ENCODE peak calls at places on chromosomes 3 and 15, in nine cellular contexts. T, K, F, H, P, M, D, Z and Y are unnamed samples. For H3K4me1, the result is how much of the 10 kb centered on the place peaks cover.

GRCh38 chr15:74788042-74788715 is 6.3 kb downstream of the CSK start:
- DNase-seq in T (no peak), K (no peak), F (no peak), H (no peak), P (no peak), M (no peak), D (no peak), Z (no peak), Y (no peak)

GRCh38 chr15:48963524-48964113 is at the start of gene SHC4:
- DNase-seq in T (peak), K (peak), F (peak), H (peak), P (peak), M (peak), D (peak), Z (peak), Y (peak)

GRCh38 chr3:52820741-52821140 is 9.7 kb downstream of the ITIH4 start:
- DNase-seq in T (peak), K (no peak), F (peak), H (peak), P (peak), M (no peak), D (peak), Z (no peak), Y (no peak)

GRCh38 chr3:77530870-77531269 is 491.0 kb downstream of the ROBO2 start:
- DNase-seq in T (no peak), K (no peak), F (peak), H (no peak), P (no peak), M (no peak), D (no peak), Z (no peak), Y (no peak)

GRCh38 chr3:48157215-48157840 is 30.9 kb downstream of the CDC25A start:
- DNase-seq in T (peak), K (no peak), F (peak), H (no peak), P (peak), M (no peak), D (no peak), Z (no peak), Y (no peak)

GRCh38 chr15:41876689-41877088 is 17.2 kb downstream of the SPTBN5 start:
- DNase-seq in T (no peak), K (no peak), F (no peak), H (no peak), P (no peak), M (no peak), D (no peak), Z (no peak), Y (no peak)

GRCh38 chr3:136862953-136863352 is 945 bp downstream of the NCK1 start:
- DNase-seq in T (no peak), K (no peak), F (no peak), H (no peak), P (no peak), M (no peak), D (peak), Z (no peak), Y (no peak)

GRCh38 chr3:15654891-15655290 is 53.3 kb downstream of the BTD start:
- DNase-seq in T (no peak), K (no peak), F (no peak), H (no peak), P (no peak), M (no peak), D (no peak), Z (no peak), Y (no peak)

GRCh38 chr15:71110800-71111565 is 4.3 kb upstream of the THSD4 start:
- DNase-seq in T (no peak), K (no peak), F (no peak), H (peak), P (no peak), M (no peak), D (no peak), Z (no peak), Y (no peak)

GRCh38 chr15:84826369-84826823 is 9.2 kb downstream of the ALPK3 start:
- DNase-seq in T (peak), K (no peak), F (no peak), H (peak), P (peak), M (peak), D (peak), Z (no peak), Y (no peak)

GRCh38 chr15:47293763-47294162 is 423.5 kb upstream of the SEMA6D start:
- DNase-seq in T (no peak), K (peak), F (peak), H (no peak), P (peak), M (peak), D (peak), Z (peak), Y (no peak)

GRCh38 chr3:30775070-30775469 is 119.4 kb downstream of the GADL1 start:
- DNase-seq in T (peak), K (no peak), F (no peak), H (no peak), P (no peak), M (no peak), D (peak), Z (no peak), Y (no peak)

GRCh38 chr15:28123408-28124023 is 24.4 kb upstream of the OCA2 start:
- DNase-seq in T (peak), K (peak), F (peak), H (peak), P (peak), M (peak), D (peak), Z (no peak), Y (no peak)

GRCh38 chr3:14633819-14634424 is 17.6 kb upstream of the CCDC174 start:
- DNase-seq in T (peak), K (peak), F (peak), H (peak), P (peak), M (peak), D (peak), Z (no peak), Y (peak)

GRCh38 chr3:193872265-193872753 is 263.6 kb upstream of the HES1 start:
- DNase-seq in T (peak), K (no peak), F (peak), H (peak), P (peak), M (peak), D (no peak), Z (no peak), Y (no peak)

GRCh38 chr3:185737020-185737419 is 87.8 kb downstream of the IGF2BP2 start:
- DNase-seq in T (peak), K (no peak), F (peak), H (no peak), P (peak), M (no peak), D (peak), Z (no peak), Y (no peak)

GRCh38 chr3:58169371-58169770 is 41.4 kb downstream of the DNASE1L3 start:
- DNase-seq in T (no peak), K (no peak), F (no peak), H (no peak), P (no peak), M (no peak), D (no peak), Z (no peak), Y (no peak)

GRCh38 chr3:66555214-66555844 is 54.5 kb upstream of the LRIG1 start:
- DNase-seq in T (peak), K (no peak), F (no peak), H (no peak), P (no peak), M (no peak), D (peak), Z (no peak), Y (no peak)

GRCh38 chr3:24136624-24137310 is 191.7 kb downstream of the NR1D2 start:
- DNase-seq in T (peak), K (no peak), F (peak), H (no peak), P (no peak), M (no peak), D (no peak), Z (no peak), Y (no peak)

GRCh38 chr3:100533176-100533575 is 40.8 kb downstream of the TMEM45A start:
- DNase-seq in T (no peak), K (no peak), F (no peak), H (no peak), P (no peak), M (no peak), D (no peak), Z (no peak), Y (no peak)

GRCh38 chr3:170476291-170476690 is 57.6 kb downstream of the CLDN11 start:
- DNase-seq in T (peak), K (no peak), F (peak), H (peak), P (no peak), M (no peak), D (no peak), Z (no peak), Y (no peak)

GRCh38 chr15:77120576-77120975 is 49.7 kb upstream of the TSPAN3 start:
- DNase-seq in T (no peak), K (no peak), F (no peak), H (no peak), P (no peak), M (no peak), D (no peak), Z (no peak), Y (no peak)

GRCh38 chr3:197394464-197395321 is 96.3 kb upstream of the DLG1 start:
- DNase-seq in T (peak), K (peak), F (peak), H (peak), P (peak), M (no peak), D (no peak), Z (peak), Y (no peak)

GRCh38 chr15:28109626-28110415 is 10.7 kb upstream of the OCA2 start:
- DNase-seq in T (no peak), K (no peak), F (no peak), H (peak), P (no peak), M (peak), D (no peak), Z (no peak), Y (no peak)

GRCh38 chr15:29844290-29844903 is 22.1 kb upstream of the TJP1 start:
- DNase-seq in T (peak), K (no peak), F (peak), H (no peak), P (no peak), M (no peak), D (no peak), Z (no peak), Y (no peak)

GRCh38 chr15:29115093-29115991 is 154.3 kb downstream of the NSMCE3 start:
- DNase-seq in T (no peak), K (no peak), F (no peak), H (peak), P (peak), M (no peak), D (no peak), Z (no peak), Y (no peak)

GRCh38 chr3:50351318-50351687 is 641 bp downstream of the CYB561D2 start:
- DNase-seq in T (no peak), K (no peak), F (no peak), H (no peak), P (no peak), M (no peak), D (no peak), Z (no peak), Y (no peak)

GRCh38 chr15:70274255-70274654 is 176.5 kb upstream of the TLE3 start:
- DNase-seq in T (no peak), K (no peak), F (no peak), H (no peak), P (no peak), M (peak), D (no peak), Z (no peak), Y (no peak)

GRCh38 chr15:58554758-58555157 is 123.0 kb downstream of the LIPC start:
- DNase-seq in T (no peak), K (no peak), F (no peak), H (peak), P (no peak), M (no peak), D (no peak), Z (no peak), Y (no peak)

GRCh38 chr3:127676456-127676855 is 3.7 kb downstream of the ABTB1 start:
- DNase-seq in T (no peak), K (no peak), F (no peak), H (peak), P (no peak), M (peak), D (no peak), Z (no peak), Y (no peak)

DNA sequence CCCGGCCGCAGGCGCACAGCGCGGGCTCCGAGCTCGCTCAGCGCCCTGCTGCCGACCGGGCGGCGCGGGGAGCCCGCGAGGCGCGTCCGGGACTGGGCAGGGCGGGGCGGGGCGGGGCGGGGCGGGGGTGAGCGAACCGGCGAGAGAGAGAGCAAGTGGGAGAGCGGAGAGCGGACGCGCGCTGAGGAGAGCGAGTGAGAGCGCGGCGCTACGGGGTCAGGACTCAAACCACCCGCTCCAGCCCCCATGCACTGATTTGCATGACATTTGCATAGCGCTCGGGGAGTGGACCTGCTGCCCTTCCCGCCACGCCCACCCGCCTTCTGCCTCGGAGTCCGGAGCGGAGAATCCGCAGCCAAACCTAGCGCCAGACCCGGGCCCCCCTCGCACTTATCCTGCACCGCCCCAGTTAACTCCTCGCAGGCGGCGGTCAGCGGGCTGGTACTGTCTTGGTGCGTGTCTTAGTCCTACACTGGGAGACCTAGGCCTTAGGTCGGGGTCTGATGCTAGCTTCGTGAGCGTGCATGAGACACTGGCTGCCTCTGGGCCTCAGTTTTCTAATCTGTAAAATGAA is at the start of gene MYLK:
- DNase-seq in T (peak), K (peak), F (peak), H (peak), P (peak), M (peak), D (peak), Z (peak), Y (no peak)
- H3K4me3 ChIP-seq in T (peak), K (peak), F (peak), H (peak), P (peak), M (peak), D (peak), Z (peak), Y (no peak)

GRCh38 chr3:159892801-159893200 is 95.8 kb upstream of the IL12A start:
- DNase-seq in T (no peak), K (no peak), F (no peak), H (no peak), P (no peak), M (no peak), D (no peak), Z (no peak), Y (no peak)
- H3K4me1 ChIP-seq in T (under half), K (under half), F (under half), H (under half), P (under half), M (under half), D (under half), Z (under half), Y (under half)

GRCh38 chr15:51190424-51191068 is 95.8 kb upstream of the TNFAIP8L3 start:
- DNase-seq in T (no peak), K (peak), F (no peak), H (no peak), P (no peak), M (no peak), D (no peak), Z (no peak), Y (no peak)

GRCh38 chr15:51189579-51190397 is 95.1 kb upstream of the TNFAIP8L3 start:
- DNase-seq in T (no peak), K (no peak), F (no peak), H (no peak), P (no peak), M (no peak), D (no peak), Z (no peak), Y (no peak)

GRCh38 chr15:51192560-51193280 is 98.0 kb upstream of the TNFAIP8L3 start:
- DNase-seq in T (peak), K (peak), F (peak), H (peak), P (peak), M (peak), D (peak), Z (peak), Y (peak)

GRCh38 chr15:51191766-51192165 is 97.1 kb upstream of the TNFAIP8L3 start:
- DNase-seq in T (peak), K (no peak), F (no peak), H (no peak), P (no peak), M (no peak), D (no peak), Z (no peak), Y (no peak)

DNA sequence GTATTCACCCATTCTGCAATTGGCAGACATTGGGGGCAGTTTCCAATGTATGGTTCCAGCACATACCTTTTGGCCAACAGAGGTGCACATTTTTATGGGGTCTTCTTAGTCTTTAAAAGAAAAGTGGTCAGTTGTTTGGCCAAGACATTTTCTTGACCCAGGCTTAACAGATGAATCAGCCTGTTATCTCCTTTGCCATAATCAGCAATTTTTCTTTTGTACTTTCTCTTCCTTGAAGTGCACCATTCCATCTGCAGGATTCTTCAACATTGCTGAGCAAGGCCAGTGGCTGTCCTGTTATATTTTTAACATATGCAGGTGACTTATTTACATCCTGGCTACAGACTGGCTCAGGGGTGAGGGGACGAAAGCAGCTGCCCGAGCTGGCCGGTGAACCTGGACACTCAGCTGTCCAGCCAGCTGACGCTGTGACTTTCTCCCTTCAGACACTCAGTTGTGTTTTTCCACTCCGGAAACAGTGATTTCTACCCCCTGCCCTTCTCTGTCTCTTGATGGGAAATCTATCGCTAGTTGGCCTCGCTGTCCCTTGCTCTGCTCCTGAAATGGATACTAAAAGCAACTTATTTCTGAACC is 96.5 kb upstream of the TNFAIP8L3 start:
- DNase-seq in T (no peak), K (no peak), F (no peak), H (no peak), P (no peak), M (no peak), D (no peak), Z (no peak), Y (no peak)
- H3K27ac ChIP-seq in T (no peak), K (peak), F (no peak), H (no peak), P (peak), M (no peak), D (no peak), Z (no peak), Y (no peak)

GRCh38 chr3:87792532-87793321 is 266.1 kb downstream of the CGGBP1 start:
- DNase-seq in T (peak), K (peak), F (no peak), H (peak), P (peak), M (peak), D (peak), Z (no peak), Y (no peak)

GRCh38 chr3:87792193-87792531 is 266.6 kb downstream of the CGGBP1 start:
- DNase-seq in T (no peak), K (no peak), F (no peak), H (no peak), P (no peak), M (no peak), D (no peak), Z (no peak), Y (no peak)

GRCh38 chr3:87796137-87796899 is 262.5 kb downstream of the CGGBP1 start:
- DNase-seq in T (no peak), K (no peak), F (no peak), H (no peak), P (no peak), M (no peak), D (peak), Z (no peak), Y (no peak)

GRCh38 chr3:87791248-87792027 is 267.4 kb downstream of the CGGBP1 start:
- DNase-seq in T (no peak), K (no peak), F (no peak), H (no peak), P (no peak), M (no peak), D (no peak), Z (no peak), Y (no peak)

DNA sequence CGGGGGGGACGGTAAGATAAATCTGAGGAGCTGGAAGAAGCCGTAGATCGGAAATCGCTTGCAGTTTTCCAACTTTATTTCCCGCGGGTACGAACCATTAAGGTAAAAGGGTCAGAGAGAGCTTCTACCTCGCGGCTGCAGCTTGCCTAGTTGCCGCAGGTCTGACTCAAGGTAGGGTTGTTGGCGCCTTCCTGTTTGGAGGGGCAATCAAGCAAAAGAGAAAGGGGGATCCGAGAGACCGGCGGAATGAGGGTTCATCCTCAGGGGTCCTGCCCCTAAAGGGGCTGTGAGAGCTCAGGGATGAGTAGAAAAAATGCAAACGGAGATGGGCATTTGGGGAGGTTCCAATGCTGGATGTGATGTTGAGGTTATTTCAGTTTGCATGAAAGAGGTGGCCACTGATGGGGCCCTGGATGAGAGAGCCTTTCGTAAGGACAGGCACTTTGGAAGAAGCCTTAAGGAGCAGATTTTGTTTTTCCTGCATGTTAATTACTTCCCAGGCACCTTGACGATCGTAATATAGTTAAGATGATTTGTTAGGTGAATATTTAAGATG is 265.4 kb downstream of the CGGBP1 start:
- DNase-seq in T (no peak), K (no peak), F (no peak), H (peak), P (no peak), M (no peak), D (peak), Z (no peak), Y (no peak)
- H3K4me3 ChIP-seq in T (peak), K (peak), F (no peak), H (peak), P (peak), M (no peak), D (peak), Z (no peak), Y (no peak)

DNA sequence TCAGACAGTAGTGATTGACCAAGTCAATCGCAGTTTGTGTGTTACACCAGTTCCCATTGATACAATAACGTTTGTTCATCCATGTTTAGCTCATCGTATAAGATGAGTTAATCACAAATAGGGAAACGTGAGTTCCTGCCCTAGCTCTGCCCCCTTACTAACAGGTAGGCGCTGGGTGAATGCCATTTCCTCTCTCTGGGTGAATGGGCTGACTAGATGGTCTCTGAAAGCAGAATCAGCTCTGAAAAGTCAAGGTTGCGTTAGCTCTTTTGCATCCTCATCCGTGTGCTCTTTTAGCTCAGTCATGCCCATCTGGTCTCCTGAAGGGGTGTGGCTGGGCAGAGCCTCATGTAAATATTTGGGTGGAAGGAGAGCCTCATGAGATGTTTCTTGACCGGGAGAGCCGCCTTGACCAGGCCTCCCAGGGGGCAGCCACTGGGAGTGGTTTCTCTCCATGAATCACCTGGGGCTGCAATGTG is 108.2 kb upstream of the RASGRP1 start:
- DNase-seq in T (no peak), K (no peak), F (no peak), H (no peak), P (no peak), M (no peak), D (no peak), Z (no peak), Y (peak)
- H3K4me1 ChIP-seq in T (under half), K (under half), F (under half), H (under half), P (under half), M (under half), D (under half), Z (under half), Y (half or more)